ENCODE peak calls at places on chromosomes 5 and 9, in four cellular contexts. L is stomach, J is PC-3, F is WERI-Rb-1. S is an unnamed sample.

GRCh38 chr9:4069457-4070162 is 230.3 kb downstream of the GLIS3 start:
- DNase-seq in J (no peak), L (no peak), F (no peak), S (no peak)

GRCh38 chr9:137982132-137982666 is 104.6 kb downstream of the CACNA1B start:
- DNase-seq in J (peak), F (no peak), L (no peak), S (no peak)

GRCh38 chr9:71767421-71768321 is 642 bp downstream of the CEMIP2 start:
- DNase-seq in J (no peak), L (peak), F (peak), S (no peak)

GRCh38 chr5:51678335-51678734 is 295.1 kb downstream of the ISL1 start:
- DNase-seq in L (no peak), F (no peak), J (no peak), S (no peak)

GRCh38 chr9:35035851-35036701 is 36.3 kb downstream of the VCP start:
- DNase-seq in F (no peak), L (peak), J (no peak), S (no peak)

GRCh38 chr9:34589656-34590375 is at the start of gene CNTFR:
- DNase-seq in L (no peak), J (no peak), F (peak), S (no peak)

GRCh38 chr9:108163321-108164005 is 673.9 kb upstream of the KLF4 start:
- DNase-seq in L (no peak), J (peak), F (no peak), S (no peak)

GRCh38 chr5:150245111-150245789 is 44.3 kb downstream of the CAMK2A start:
- DNase-seq in F (no peak), L (no peak), J (no peak), S (no peak)

GRCh38 chr9:8734760-8735159 is 935.2 kb upstream of the DMAC1 start:
- DNase-seq in F (no peak), J (no peak), L (no peak), S (no peak)

GRCh38 chr9:136546697-136547481 is 1.0 kb upstream of the NOTCH1 start:
- DNase-seq in L (peak), F (no peak), J (peak), S (no peak)
- TF ChIP-seq CTCF in L (no peak), F (no peak), J (no peak), S (no peak)

DNA sequence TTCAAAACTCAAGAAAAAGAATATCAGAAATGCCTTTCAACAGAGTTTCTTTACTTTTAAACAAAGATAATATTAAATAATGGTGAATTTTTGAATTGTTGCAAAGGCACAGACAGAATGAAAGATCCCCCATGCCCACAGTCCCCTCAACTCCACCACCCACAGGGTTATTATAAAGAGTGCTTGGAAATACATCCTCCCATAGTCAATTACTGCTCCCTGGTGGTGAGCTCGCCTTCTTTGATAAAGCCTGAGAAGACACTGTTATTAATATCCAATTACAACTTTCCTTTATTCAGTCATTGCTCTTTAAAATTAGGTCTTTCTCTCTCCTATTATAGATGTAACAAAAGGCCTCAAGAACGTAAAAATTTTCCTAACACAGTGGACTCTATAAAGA is 490.2 kb upstream of the RORB start:
- DNase-seq in F (no peak), J (no peak), L (no peak), S (no peak)
- TF ChIP-seq CTCF in F (no peak), J (no peak), L (no peak), S (no peak)

DNA sequence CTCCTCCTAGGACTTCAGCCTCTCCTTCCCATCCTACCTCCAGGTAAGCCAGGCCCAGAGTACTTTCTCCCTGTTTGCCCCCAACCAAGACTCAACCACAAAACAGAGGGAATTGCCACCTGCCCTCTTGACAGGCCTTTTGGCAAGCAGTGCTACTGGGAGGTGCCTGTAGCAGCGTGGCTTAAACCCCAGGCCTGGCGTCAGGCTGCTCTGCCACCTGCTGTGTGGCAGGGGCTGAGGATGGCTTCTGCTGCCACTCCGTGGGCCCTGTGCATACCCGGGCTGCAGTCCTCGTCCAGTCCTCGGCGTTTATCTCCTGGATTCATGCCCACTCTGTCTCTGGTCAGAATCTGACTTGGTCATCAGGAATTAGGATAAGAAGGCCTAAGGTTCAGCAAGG is 163.1 kb downstream of the PAX5 start:
- DNase-seq in J (no peak), F (no peak), L (peak), S (peak)
- TF ChIP-seq CTCF in J (no peak), F (no peak), L (peak), S (no peak)

GRCh38 chr9:87498046-87498815 is 564 bp downstream of the DAPK1 start:
- DNase-seq in L (peak), J (no peak), F (peak), S (no peak)

GRCh38 chr9:87499455-87500015 is 1.9 kb downstream of the DAPK1 start:
- DNase-seq in J (no peak), F (no peak), L (no peak), S (no peak)

GRCh38 chr9:87497080-87497603 is 525 bp upstream of the DAPK1 start:
- DNase-seq in J (no peak), F (no peak), L (no peak), S (no peak)

GRCh38 chr9:87498816-87499454 is 1.3 kb downstream of the DAPK1 start:
- DNase-seq in F (peak), L (no peak), J (no peak), S (no peak)

GRCh38 chr9:87497604-87498045 is at the start of gene DAPK1:
- DNase-seq in L (peak), J (no peak), F (peak), S (peak)
- TF ChIP-seq CTCF in L (no peak), J (no peak), F (peak), S (peak)

GRCh38 chr5:26482817-26483375 is 555.5 kb downstream of the CDH9 start:
- DNase-seq in F (peak), L (no peak), J (peak), S (no peak)
- TF ChIP-seq CTCF in F (peak), L (no peak), J (peak), S (no peak)

DNA sequence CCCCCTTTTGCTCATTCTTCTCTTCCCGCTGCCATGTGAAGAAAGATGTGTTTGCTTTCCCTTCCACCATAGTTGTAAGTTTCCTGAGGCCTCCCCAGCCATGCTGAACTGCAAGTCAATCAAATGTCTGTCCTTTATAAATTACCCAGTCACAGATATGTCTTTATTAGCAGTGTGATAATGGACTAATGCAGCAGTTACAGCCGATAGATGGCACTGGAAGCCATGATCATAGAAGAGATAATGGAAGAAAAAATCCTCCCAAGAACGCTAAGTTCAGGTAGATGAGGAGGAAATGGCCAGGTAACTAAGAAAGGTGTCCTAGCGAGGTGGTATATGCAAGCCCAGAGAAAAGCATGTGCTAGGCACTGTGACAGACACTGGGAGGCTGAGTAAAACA is 51.2 kb downstream of the TNFSF8 start:
- DNase-seq in J (no peak), F (no peak), L (no peak), S (no peak)
- TF ChIP-seq CTCF in J (no peak), F (no peak), L (no peak), S (no peak)

DNA sequence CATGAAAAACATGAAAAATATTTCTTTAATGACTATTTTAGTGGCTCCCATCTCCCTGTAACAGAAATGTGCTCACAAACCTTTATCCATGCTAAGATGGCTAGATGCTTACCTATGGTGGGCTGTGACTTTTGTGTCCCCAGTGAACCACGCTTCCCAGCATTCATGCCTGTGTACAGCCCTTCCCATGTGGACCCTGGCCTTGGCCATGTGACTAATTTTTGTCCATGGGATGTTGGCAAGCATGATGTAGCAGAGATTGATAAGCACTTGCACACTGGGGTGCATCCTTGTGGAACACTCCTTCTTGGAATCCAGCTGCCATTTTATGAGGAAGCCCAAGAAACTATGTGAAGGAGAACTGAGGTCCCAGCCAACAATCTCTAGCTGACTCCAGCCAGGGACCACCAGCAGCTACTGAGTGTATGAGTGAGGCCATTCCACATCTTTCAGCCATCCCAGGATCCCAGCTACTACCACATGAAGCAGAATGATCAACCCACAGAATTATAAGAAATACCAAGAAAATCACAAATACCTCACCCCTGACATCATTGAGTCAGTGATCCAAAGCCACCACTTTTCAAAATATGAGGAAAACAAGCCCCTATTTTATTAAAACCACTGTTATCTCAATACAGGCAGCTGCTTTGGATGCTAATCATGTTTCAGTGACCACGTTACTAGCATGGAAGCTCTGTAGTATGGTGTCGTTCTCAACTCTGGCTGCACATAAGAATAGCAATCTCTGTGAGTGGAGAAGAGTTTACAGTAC is 16.1 kb upstream of the RAI14 start:
- DNase-seq in F (no peak), L (no peak), J (no peak), S (no peak)
- TF ChIP-seq CTCF in F (no peak), L (no peak), J (no peak), S (no peak)

GRCh38 chr5:91636351-91636750 is 253.2 kb upstream of the ARRDC3 start:
- DNase-seq in F (peak), J (peak), L (no peak), S (no peak)
- TF ChIP-seq CTCF in F (peak), J (peak), L (no peak), S (no peak)

GRCh38 chr5:33170414-33170813 is 270.4 kb upstream of the TARS1 start:
- DNase-seq in F (no peak), L (no peak), J (no peak), S (no peak)

GRCh38 chr5:33167541-33167940 is 273.2 kb upstream of the TARS1 start:
- DNase-seq in L (no peak), F (no peak), J (no peak), S (no peak)

GRCh38 chr5:33166971-33167370 is 273.8 kb upstream of the TARS1 start:
- DNase-seq in L (no peak), F (no peak), J (no peak), S (no peak)

GRCh38 chr5:33162057-33162456 is 278.7 kb upstream of the TARS1 start:
- DNase-seq in J (no peak), F (no peak), L (no peak), S (no peak)

DNA sequence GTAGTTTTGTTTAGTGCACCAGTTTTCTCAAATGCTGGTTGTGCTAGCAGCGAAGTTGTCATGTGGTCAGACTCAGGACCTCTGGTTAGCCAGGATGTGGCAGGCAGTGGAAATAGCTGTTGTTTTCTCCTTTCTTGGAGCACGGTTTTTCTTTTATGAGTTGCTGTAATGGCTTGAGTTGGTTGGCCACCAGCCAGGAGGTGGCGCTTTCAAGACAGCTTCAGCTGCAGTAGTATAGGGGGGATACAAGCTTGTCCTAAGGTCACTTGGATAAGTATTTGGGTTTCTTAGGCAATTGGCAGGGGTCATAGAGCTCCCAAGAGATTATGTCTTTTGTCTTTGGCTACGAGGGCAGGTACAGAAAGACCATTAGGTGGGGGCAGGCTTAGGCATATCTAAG is 274.2 kb upstream of the TARS1 start:
- DNase-seq in F (no peak), L (no peak), J (no peak), S (no peak)
- TF ChIP-seq CTCF in F (peak), L (no peak), J (no peak), S (no peak)